ENCODE peak calls at places on chromosomes 4 and X, in four cellular contexts. A is GM12892, C is transverse colon, E is GF-D8. J is an unnamed sample.

GRCh38 chr4:11724731-11725130 is 296.0 kb upstream of the HS3ST1 start:
- DNase-seq in A (no peak), C (no peak), E (no peak), J (no peak)

GRCh38 chrX:46326161-46326560 is 219.1 kb downstream of the ZNF674 start:
- DNase-seq in A (no peak), C (no peak), E (no peak), J (no peak)

GRCh38 chr4:153083447-153083921 is 120.8 kb upstream of the TRIM2 start:
- DNase-seq in A (peak), C (peak), E (no peak), J (peak)

GRCh38 chrX:134013092-134013497 is 27.7 kb upstream of the GPC3 start:
- DNase-seq in A (no peak), C (no peak), E (no peak), J (no peak)

GRCh38 chrX:13194291-13195103 is 125.4 kb downstream of the ATXN3L start:
- DNase-seq in A (no peak), C (no peak), E (no peak), J (no peak)

GRCh38 chrX:74458738-74459137 is 37.4 kb downstream of the SLC16A2 start:
- DNase-seq in A (no peak), C (no peak), E (no peak), J (no peak)

GRCh38 chrX:39438603-39439602 is 637.6 kb downstream of the MID1IP1 start:
- DNase-seq in A (no peak), C (no peak), E (no peak), J (no peak)

GRCh38 chr4:144562019-144562740 is 83.8 kb upstream of the HHIP start:
- DNase-seq in A (no peak), C (no peak), E (no peak), J (no peak)

GRCh38 chr4:114479595-114479994 is 119.0 kb upstream of the UGT8 start:
- DNase-seq in A (no peak), C (no peak), E (no peak), J (no peak)

GRCh38 chrX:44244008-44244407 is 99.5 kb downstream of the EFHC2 start:
- DNase-seq in A (no peak), C (no peak), E (no peak), J (no peak)

GRCh38 chr4:17447675-17448298 is 64.1 kb downstream of the QDPR start:
- DNase-seq in A (no peak), C (peak), E (peak), J (no peak)

GRCh38 chrX:147699061-147699460 is 212.7 kb upstream of the FMR1 start:
- DNase-seq in A (no peak), C (no peak), E (no peak), J (no peak)

GRCh38 chrX:54423161-54423888 is 16.9 kb upstream of the TSR2 start:
- DNase-seq in A (no peak), C (no peak), E (no peak), J (no peak)

GRCh38 chr4:38511702-38512101 is 152.3 kb upstream of the KLF3 start:
- DNase-seq in A (no peak), C (no peak), E (no peak), J (no peak)

GRCh38 chr4:76896731-76897521 is 1.0 kb downstream of the SOWAHB start:
- DNase-seq in A (peak), C (peak), E (no peak), J (no peak)